ENCODE peak calls at places on chromosomes 7 and 10, in four cellular contexts. J, B, T and S are unnamed samples.

GRCh38 chr7:27872281-27873005 is 132.5 kb downstream of the TAX1BP1 start:
- DNase-seq in J (no peak), B (peak; percentile 14), T (no peak), S (no peak)

GRCh38 chr10:49657606-49658005 is 21.8 kb upstream of the C10orf53 start:
- DNase-seq in J (no peak), B (no peak), T (no peak), S (no peak)

GRCh38 chr7:49787980-49788379 is 14.5 kb downstream of the VWC2 start:
- DNase-seq in J (no peak), B (no peak), T (no peak), S (no peak)

GRCh38 chr7:82443044-82443800 is at the start of gene CACNA2D1:
- DNase-seq in J (peak; percentile 27), B (peak; percentile 46), T (no peak), S (no peak)

GRCh38 chr10:11625019-11625735 is 13.7 kb upstream of the USP6NL start:
- DNase-seq in J (no peak), B (no peak), T (no peak), S (no peak)

GRCh38 chr10:111455776-111456426 is 379.1 kb downstream of the ADRA2A start:
- DNase-seq in J (no peak), B (no peak), T (no peak), S (no peak)

GRCh38 chr10:8060704-8061121 is 6.2 kb downstream of the GATA3 start:
- DNase-seq in J (no peak), B (no peak), T (no peak), S (no peak)

GRCh38 chr10:90424730-90425129 is 433.1 kb downstream of the HTR7 start:
- DNase-seq in J (no peak), B (no peak), T (no peak), S (no peak)

GRCh38 chr10:121240011-121240410 is 358.2 kb downstream of the FGFR2 start:
- DNase-seq in J (peak; percentile 52), B (peak; percentile 56), T (no peak), S (no peak)

GRCh38 chr10:30093303-30093967 is 34.0 kb upstream of the JCAD start:
- DNase-seq in J (no peak), B (peak; percentile 40), T (no peak), S (no peak)

GRCh38 chr7:43649755-43650274 is 66.9 kb downstream of the STK17A start:
- DNase-seq in J (no peak), B (no peak), T (no peak), S (peak; percentile 94)
- H3K4me3 ChIP-seq in J (no peak overlapping the region), B (no peak overlapping the region), T (no peak overlapping the region), S (peak overlapping the region; percentile 40)

GRCh38 chr10:75209325-75210192 is 1.0 kb upstream of the VDAC2 start:
- DNase-seq in J (peak; percentile 79), B (peak; percentile 85), T (peak; percentile 91), S (peak; percentile 49)

GRCh38 chr10:75208177-75208576 is 2.4 kb upstream of the VDAC2 start:
- DNase-seq in J (no peak), B (peak; percentile 56), T (no peak), S (no peak)

GRCh38 chr10:75207868-75208167 is 2.8 kb upstream of the VDAC2 start:
- DNase-seq in J (no peak), B (peak; percentile 35), T (no peak), S (no peak)

GRCh38 chr10:75211007-75211735 is 575 bp downstream of the VDAC2 start:
- DNase-seq in J (peak; percentile 42), B (peak; percentile 63), T (no peak), S (no peak)

DNA sequence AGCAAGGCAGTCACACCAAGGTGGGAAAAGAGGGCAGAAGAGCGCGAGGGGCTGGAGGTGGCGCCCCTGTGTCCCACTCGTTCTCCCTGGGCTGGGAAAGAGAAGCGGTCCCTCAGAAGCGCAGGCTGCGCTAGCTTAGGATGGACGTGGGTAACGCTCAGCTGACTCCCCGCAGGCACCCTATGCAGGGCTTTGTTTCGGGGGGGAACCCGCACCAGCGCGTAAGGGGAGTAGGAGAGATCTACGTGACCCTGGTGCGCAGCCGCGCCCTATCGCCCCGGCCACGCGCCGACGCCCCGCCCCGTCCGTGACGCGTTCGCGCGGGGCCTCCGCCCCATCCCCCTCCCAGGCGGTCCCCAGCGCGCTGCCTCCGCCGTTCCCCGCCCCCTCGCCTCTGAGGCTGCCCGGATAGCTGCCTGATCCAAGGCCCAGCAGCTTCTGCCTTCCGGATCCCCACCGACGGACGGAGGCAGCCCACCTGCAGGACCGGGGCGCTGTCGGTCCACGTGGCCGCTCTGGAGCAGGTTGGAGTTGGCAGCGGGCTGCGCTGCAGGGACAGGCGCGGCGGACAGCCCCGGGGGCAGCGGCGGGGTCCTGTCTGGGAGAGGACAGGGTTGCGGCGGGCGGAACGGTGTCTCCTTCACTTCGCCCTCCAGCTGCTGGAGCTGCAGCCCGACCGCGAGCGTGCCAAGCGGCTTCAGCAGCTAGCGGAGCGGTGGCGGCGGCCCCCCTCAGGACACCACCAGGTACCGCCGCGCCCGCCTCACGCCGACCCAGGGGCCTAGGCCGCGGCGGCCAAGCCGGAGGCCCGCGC is at the start of gene VDAC2:
- DNase-seq in J (peak; percentile 92), B (peak; percentile 95), T (peak; percentile 95), S (peak; percentile 66)
- TF ChIP-seq CTCF in J (no peak), B (no peak), T (no peak), S (no peak)

DNA sequence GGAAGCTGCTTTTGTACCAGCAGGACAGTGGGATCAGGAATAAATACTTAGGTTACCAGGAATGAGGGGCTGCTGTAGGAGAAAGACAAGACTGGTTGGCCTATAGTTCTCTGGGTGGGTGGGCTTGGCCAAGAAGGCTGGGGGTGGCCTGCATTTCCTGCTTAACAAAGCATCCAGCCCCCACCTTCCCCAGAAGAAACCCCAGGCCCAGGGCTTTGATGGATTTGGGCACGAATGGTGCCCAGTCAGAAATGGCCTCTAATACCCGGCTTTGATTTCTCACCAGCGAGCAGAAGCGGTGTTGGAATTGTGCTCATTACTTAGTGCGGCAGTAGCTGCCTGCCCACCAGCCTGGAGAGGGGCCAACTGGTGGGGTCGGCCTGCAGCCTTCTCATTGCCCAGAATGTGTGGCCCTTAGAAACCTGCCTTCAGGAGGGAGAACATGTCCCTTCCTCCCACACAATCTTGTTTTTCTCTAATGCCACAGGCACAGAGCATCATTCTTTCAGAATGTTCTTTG is 2.3 kb downstream of the UNC5B start:
- DNase-seq in J (peak; percentile 23), B (no peak), T (peak; percentile 70), S (no peak)
- H3K4me3 ChIP-seq in J (peak overlapping the region; percentile 79), B (no peak overlapping the region), T (peak overlapping the region; percentile 88), S (no peak overlapping the region)

GRCh38 chr10:132311338-132311939 is 3.7 kb upstream of the STK32C start:
- DNase-seq in J (no peak), B (peak; percentile 70), T (no peak), S (no peak)
- TF ChIP-seq CTCF in J (no peak), B (no peak), T (no peak), S (no peak)

DNA sequence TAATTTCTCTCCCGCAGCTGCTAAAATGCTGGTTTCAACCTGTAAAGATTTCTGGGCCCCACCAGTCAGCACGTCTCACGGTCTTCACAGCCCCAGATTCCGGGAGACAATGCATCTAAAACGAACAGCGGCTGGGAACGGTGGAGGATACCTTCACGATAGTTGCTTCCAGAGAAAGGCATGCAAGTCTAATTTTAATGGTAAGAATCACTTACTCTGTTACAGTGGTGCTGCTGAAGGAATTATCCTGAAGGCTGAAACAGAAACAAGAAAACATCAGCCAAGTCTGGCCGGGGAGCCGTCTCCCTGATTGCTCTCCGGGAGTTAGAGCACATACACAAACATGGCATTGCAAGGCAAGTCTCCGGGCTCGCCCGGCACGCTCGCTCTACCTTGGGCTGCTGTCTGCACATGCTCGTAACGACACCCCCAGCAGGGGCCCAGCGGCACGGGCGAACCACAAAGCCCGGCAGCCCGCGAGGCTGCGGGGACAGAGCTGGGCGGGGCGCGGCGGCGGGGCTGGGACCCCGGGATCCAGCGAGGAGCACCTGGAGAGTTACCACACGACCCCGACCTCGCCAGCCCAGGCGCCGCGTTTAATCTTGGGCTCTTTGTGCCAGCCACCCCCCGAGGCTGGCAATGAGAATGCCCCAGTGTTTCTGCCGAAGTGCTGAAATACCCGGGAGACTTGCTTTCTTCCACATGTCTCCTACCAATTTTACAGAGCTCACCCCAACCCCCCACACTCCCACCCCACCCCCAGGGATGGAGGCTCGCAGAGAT is at the start of gene FAM13C:
- DNase-seq in J (peak; percentile 66), B (peak; percentile 82), T (peak; percentile 86), S (no peak)
- H3K4me3 ChIP-seq in J (peak within 1 kb of the TSS; percentile 53), B (peak within 1 kb of the TSS; percentile 20), T (peak within 1 kb of the TSS; percentile 80), S (no peak within 1 kb of the TSS)

GRCh38 chr7:4102231-4102841 is 579.8 kb upstream of the FOXK1 start:
- DNase-seq in J (no peak), B (no peak), T (no peak), S (no peak)

GRCh38 chr7:4100691-4101090 is 581.4 kb upstream of the FOXK1 start:
- DNase-seq in J (no peak), B (no peak), T (no peak), S (no peak)

GRCh38 chr7:4100148-4100547 is 581.9 kb upstream of the FOXK1 start:
- DNase-seq in J (no peak), B (no peak), T (no peak), S (no peak)

GRCh38 chr7:4099651-4100050 is 582.4 kb upstream of the FOXK1 start:
- DNase-seq in J (no peak), B (no peak), T (no peak), S (no peak)

GRCh38 chr7:4103352-4104091 is 578.6 kb upstream of the FOXK1 start:
- DNase-seq in J (no peak), B (no peak), T (no peak), S (no peak)
- TF ChIP-seq CTCF in J (no peak), B (peak; percentile 12), T (no peak), S (no peak)

GRCh38 chr7:500521-501420 is 18.9 kb downstream of the PDGFA start:
- DNase-seq in J (no peak), B (no peak), T (peak; percentile 71), S (no peak)

GRCh38 chr7:497946-498655 is 21.5 kb downstream of the PDGFA start:
- DNase-seq in J (no peak), B (no peak), T (no peak), S (no peak)

GRCh38 chr7:499853-500485 is 19.7 kb downstream of the PDGFA start:
- DNase-seq in J (no peak), B (no peak), T (no peak), S (no peak)

GRCh38 chr7:497346-497745 is 22.3 kb downstream of the PDGFA start:
- DNase-seq in J (no peak), B (no peak), T (no peak), S (no peak)

GRCh38 chr7:498678-499641 is 20.7 kb downstream of the PDGFA start:
- DNase-seq in J (peak; percentile 84), B (no peak), T (peak; percentile 92), S (no peak)
- H3K4me3 ChIP-seq in J (no peak overlapping the region), B (no peak overlapping the region), T (no peak overlapping the region), S (no peak overlapping the region)

GRCh38 chr10:77512219-77512578 is 125.4 kb downstream of the KCNMA1 start:
- DNase-seq in J (no peak), B (no peak), T (no peak), S (no peak)
- TF ChIP-seq CTCF in J (no peak), B (no peak), T (no peak), S (no peak)

DNA sequence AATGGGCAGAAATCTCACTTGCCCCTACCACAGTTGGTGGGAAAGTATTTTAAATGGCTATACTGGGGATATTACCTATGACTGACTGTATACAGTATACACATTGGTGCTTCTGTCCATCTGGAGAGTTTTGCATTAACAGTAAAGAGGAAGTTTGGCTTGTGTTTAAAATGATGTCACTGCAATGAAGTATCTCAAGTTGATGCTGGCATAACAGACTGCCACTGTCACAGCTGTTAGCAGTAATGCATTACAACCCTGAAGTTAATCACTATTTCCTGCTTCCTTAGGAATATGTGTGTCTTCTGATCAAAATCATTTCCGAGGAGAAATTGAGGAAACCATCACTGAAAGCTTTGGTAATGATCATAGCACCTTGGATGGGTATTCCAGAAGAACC is 1.9 kb downstream of the DKK1 start:
- DNase-seq in J (no peak), B (no peak), T (no peak), S (no peak)
- H3K4me3 ChIP-seq in J (no peak overlapping the region), B (no peak overlapping the region), T (no peak overlapping the region), S (no peak overlapping the region)

GRCh38 chr7:2646336-2646679 is 14.5 kb downstream of the TTYH3 start:
- DNase-seq in J (no peak), B (no peak), T (no peak), S (no peak)
- TF ChIP-seq CTCF in J (no peak), B (no peak), T (no peak), S (no peak)